ENCODE peak calls at places on chromosomes 3 and 15, in four cellular contexts. G is stimulated activated CD4-positive, alpha-beta T cell treated with anti-CD3 and anti-CD28 coated beads, TNF-alpha, amount 100 ng/mL, for 24 hours; N is lower lobe of right lung; R is NCI-H524 treated with DMSO at 0.1 percent for 48 hours. I is an unnamed sample.

GRCh38 chr3:134367869-134368750 is 6.1 kb downstream of the AMOTL2 start:
- DNase-seq in G (no peak), N (no peak), R (no peak), I (no peak)

GRCh38 chr15:52546031-52546751 is 17.5 kb upstream of the MYO5A start:
- DNase-seq in N (no peak), G (no peak), R (no peak), I (no peak)

GRCh38 chr3:116483135-116483534 is 37.8 kb upstream of the LSAMP start:
- DNase-seq in R (no peak), G (no peak), N (no peak), I (no peak)

GRCh38 chr15:90191795-90192494 is 9.2 kb upstream of the SEMA4B start:
- DNase-seq in G (no peak), R (peak), N (peak), I (peak)

GRCh38 chr3:62696011-62696410 is 179.2 kb downstream of the CADPS start:
- DNase-seq in N (no peak), R (no peak), G (no peak), I (no peak)

GRCh38 chr3:46213201-46213600 is 5.1 kb upstream of the CCR1 start:
- DNase-seq in N (no peak), R (no peak), G (no peak), I (no peak)

GRCh38 chr15:34031987-34032760 is 6.8 kb downstream of the AVEN start:
- DNase-seq in R (no peak), N (no peak), G (no peak), I (no peak)

GRCh38 chr15:41810651-41811431 is 17.1 kb upstream of the JMJD7 start:
- DNase-seq in R (no peak), G (no peak), N (no peak), I (no peak)

GRCh38 chr15:80885180-80885579 is 104.4 kb downstream of the MESD start:
- DNase-seq in N (no peak), G (no peak), R (no peak), I (no peak)

GRCh38 chr15:64105113-64105704 is 9.4 kb downstream of the SNX1 start:
- DNase-seq in G (no peak), N (no peak), R (no peak), I (no peak)

GRCh38 chr3:158775801-158776399 is 26.0 kb upstream of the MFSD1 start:
- DNase-seq in N (no peak), G (no peak), R (no peak), I (no peak)